ENCODE peak calls at places on chromosome 15, in six cellular contexts. P, R, L, F, B and O are unnamed samples.

GRCh38 chr15:80152180-80152895 is 461 bp upstream of the FAH start:
- DNase-seq in P (peak), R (peak), L (peak), F (peak), B (peak), O (peak)

GRCh38 chr15:93063796-93064690 is 25.0 kb downstream of the RGMA start:
- DNase-seq in P (no peak), R (no peak), L (no peak), F (peak), B (no peak), O (no peak)

GRCh38 chr15:23869391-23869790 is 182.3 kb upstream of the NDN start:
- DNase-seq in P (no peak), R (no peak), L (no peak), F (no peak), B (no peak), O (peak)

GRCh38 chr15:69819371-69819770 is 278.3 kb downstream of the TLE3 start:
- DNase-seq in P (no peak), R (no peak), L (no peak), F (no peak), B (no peak), O (no peak)

GRCh38 chr15:74442604-74443003 is 8.8 kb upstream of the SEMA7A start:
- DNase-seq in P (no peak), R (no peak), L (no peak), F (peak), B (no peak), O (no peak)

GRCh38 chr15:29471306-29471705 is 201.7 kb upstream of the NSMCE3 start:
- DNase-seq in P (no peak), R (no peak), L (no peak), F (no peak), B (no peak), O (no peak)

GRCh38 chr15:66720206-66721010 is 18.4 kb downstream of the SMAD6 start:
- DNase-seq in P (no peak), R (no peak), L (no peak), F (no peak), B (no peak), O (no peak)

GRCh38 chr15:76071816-76072215 is 12.0 kb downstream of the TMEM266 start:
- DNase-seq in P (no peak), R (no peak), L (no peak), F (no peak), B (no peak), O (no peak)

GRCh38 chr15:33903661-33904060 is 64.6 kb upstream of the CHRM5 start:
- DNase-seq in P (no peak), R (no peak), L (no peak), F (no peak), B (no peak), O (no peak)

GRCh38 chr15:25684521-25685215 is 178.5 kb downstream of the ATP10A start:
- DNase-seq in P (no peak), R (no peak), L (no peak), F (no peak), B (no peak), O (peak)

GRCh38 chr15:100341662-100342560 is at the start of gene ADAMTS17:
- DNase-seq in P (peak), R (peak), L (peak), F (peak), B (peak), O (peak)

GRCh38 chr15:31488437-31489204 is 162.0 kb downstream of the KLF13 start:
- DNase-seq in P (no peak), R (peak), L (no peak), F (peak), B (peak), O (peak)

GRCh38 chr15:89874926-89875564 is 18.7 kb downstream of the AP3S2 start:
- DNase-seq in P (peak), R (peak), L (peak), F (peak), B (peak), O (peak)

GRCh38 chr15:90300988-90301715 is 35.7 kb downstream of the NGRN start:
- DNase-seq in P (peak), R (peak), L (peak), F (no peak), B (peak), O (peak)

GRCh38 chr15:89822951-89823701 is 8.5 kb upstream of the ANPEP start:
- DNase-seq in P (no peak), R (no peak), L (no peak), F (peak), B (no peak), O (peak)

GRCh38 chr15:70023064-70023768 is 74.5 kb downstream of the TLE3 start:
- DNase-seq in P (peak), R (peak), L (peak), F (no peak), B (peak), O (no peak)

GRCh38 chr15:101675015-101675414 is 22.8 kb upstream of the TM2D3 start:
- DNase-seq in P (no peak), R (peak), L (no peak), F (no peak), B (no peak), O (peak)

GRCh38 chr15:44720460-44721185 is 9.3 kb downstream of the B2M start:
- DNase-seq in P (no peak), R (peak), L (no peak), F (no peak), B (no peak), O (no peak)

GRCh38 chr15:35545316-35545824 is 595 bp downstream of the DPH6 start:
- DNase-seq in P (no peak), R (peak), L (no peak), F (peak), B (no peak), O (peak)

GRCh38 chr15:80764535-80764934 is 14.6 kb upstream of the CEMIP start:
- DNase-seq in P (no peak), R (no peak), L (no peak), F (no peak), B (no peak), O (no peak)

GRCh38 chr15:66622677-66623076 is 56.9 kb upstream of the LCTL start:
- DNase-seq in P (no peak), R (no peak), L (no peak), F (no peak), B (no peak), O (no peak)

GRCh38 chr15:78192826-78193594 is 41.4 kb downstream of the ACSBG1 start:
- DNase-seq in P (no peak), R (no peak), L (no peak), F (no peak), B (no peak), O (no peak)

GRCh38 chr15:95923797-95924196 is 406.7 kb upstream of the NR2F2 start:
- DNase-seq in P (no peak), R (no peak), L (no peak), F (no peak), B (no peak), O (no peak)

GRCh38 chr15:60162251-60162650 is 158.1 kb downstream of the FOXB1 start:
- DNase-seq in P (no peak), R (no peak), L (no peak), F (no peak), B (no peak), O (no peak)

GRCh38 chr15:40340038-40340739 is 550 bp downstream of the CCDC9B start:
- DNase-seq in P (no peak), R (no peak), L (no peak), F (no peak), B (no peak), O (peak)

GRCh38 chr15:58701376-58701775 is 48.1 kb downstream of the ADAM10 start:
- DNase-seq in P (no peak), R (no peak), L (no peak), F (no peak), B (no peak), O (no peak)

GRCh38 chr15:69579950-69580618 is 127.5 kb downstream of the RPLP1 start:
- DNase-seq in P (no peak), R (no peak), L (no peak), F (no peak), B (no peak), O (no peak)

GRCh38 chr15:70876011-70876410 is 16.2 kb downstream of the THAP10 start:
- DNase-seq in P (no peak), R (peak), L (no peak), F (no peak), B (no peak), O (no peak)

GRCh38 chr15:59447367-59447766 is 9.4 kb downstream of the FAM81A start:
- DNase-seq in P (no peak), R (no peak), L (no peak), F (no peak), B (no peak), O (no peak)

GRCh38 chr15:58136731-58137130 is 1.4 kb upstream of the AQP9 start:
- DNase-seq in P (no peak), R (no peak), L (no peak), F (no peak), B (no peak), O (no peak)

GRCh38 chr15:74768771-74769342 is 13.0 kb upstream of the CSK start:
- DNase-seq in P (no peak), R (peak), L (peak), F (no peak), B (peak), O (peak)

GRCh38 chr15:74962671-74963070 is 6.1 kb upstream of the RPP25 start:
- DNase-seq in P (no peak), R (no peak), L (no peak), F (no peak), B (no peak), O (no peak)

GRCh38 chr15:95715919-95716318 is 614.6 kb upstream of the NR2F2 start:
- DNase-seq in P (no peak), R (no peak), L (no peak), F (no peak), B (no peak), O (no peak)